ENCODE peak calls at places on chromosomes 2 and 18, in six cellular contexts. K is NCI-H1092 treated with DMSO at 0.1 percent for 48 hours; R is AG10803; X is 8988T; Z is naive thymus-derived CD4-positive, alpha-beta T cell; S is stimulated activated CD4-positive, alpha-beta T cell treated with anti-CD3 and anti-CD28 coated beads, TNF-alpha, amount 100 ng/mL, for 4 hours. L is an unnamed sample.

GRCh38 chr2:144702051-144702450 is 182.1 kb upstream of the ZEB2 start:
- DNase-seq in K (no peak), R (no peak), X (no peak), Z (no peak), S (no peak), L (no peak)

GRCh38 chr18:3458952-3459853 is 9.2 kb downstream of the TGIF1 start:
- DNase-seq in K (no peak), R (peak), X (no peak), Z (no peak), S (no peak), L (no peak)

GRCh38 chr2:100878000-100878786 is 58.3 kb downstream of the NPAS2 start:
- DNase-seq in K (no peak), R (peak), X (no peak), Z (no peak), S (no peak), L (no peak)

GRCh38 chr2:224171226-224171625 is 132.1 kb upstream of the SERPINE2 start:
- DNase-seq in K (peak), R (no peak), X (no peak), Z (no peak), S (no peak), L (no peak)

GRCh38 chr2:201795608-201796477 is 10.5 kb upstream of the CDK15 start:
- DNase-seq in K (peak), R (peak), X (peak), Z (no peak), S (no peak), L (no peak)

GRCh38 chr2:75464348-75464946 is 96.3 kb downstream of the EVA1A start:
- DNase-seq in K (peak), R (peak), X (no peak), Z (no peak), S (no peak), L (no peak)

GRCh38 chr2:74597456-74597855 is 42.9 kb downstream of the DOK1 start:
- DNase-seq in K (peak), R (peak), X (no peak), Z (no peak), S (no peak), L (no peak)

GRCh38 chr18:6741290-6741689 is 11.8 kb downstream of the ARHGAP28 start:
- DNase-seq in K (no peak), R (peak), X (no peak), Z (no peak), S (no peak), L (no peak)

GRCh38 chr2:127255721-127256120 is 35.6 kb upstream of the CYP27C1 start:
- DNase-seq in K (no peak), R (no peak), X (no peak), Z (no peak), S (no peak), L (no peak)

GRCh38 chr2:71454221-71455010 is 1.1 kb downstream of the DYSF start:
- DNase-seq in K (no peak), R (no peak), X (no peak), Z (no peak), S (no peak), L (no peak)

GRCh38 chr18:63427566-63427965 is 5.3 kb upstream of the VPS4B start:
- DNase-seq in K (no peak), R (no peak), X (no peak), Z (no peak), S (no peak), L (no peak)

GRCh38 chr18:63962137-63962536 is 7.7 kb upstream of the SERPINB8 start:
- DNase-seq in K (no peak), R (no peak), X (no peak), Z (no peak), S (no peak), L (no peak)

GRCh38 chr2:222424729-222425671 is 657 bp downstream of the SGPP2 start:
- DNase-seq in K (peak), R (no peak), X (no peak), Z (no peak), S (peak), L (peak)

GRCh38 chr2:112811841-112812306 is 24.7 kb downstream of the IL1B start:
- DNase-seq in K (no peak), R (peak), X (no peak), Z (no peak), S (no peak), L (no peak)

GRCh38 chr18:27188309-27188708 is 3.2 kb upstream of the CHST9 start:
- DNase-seq in K (no peak), R (no peak), X (no peak), Z (no peak), S (no peak), L (no peak)

GRCh38 chr2:60608679-60609078 is 55.2 kb upstream of the BCL11A start:
- DNase-seq in K (no peak), R (peak), X (no peak), Z (no peak), S (no peak), L (no peak)

GRCh38 chr18:12028040-12028628 is 46.8 kb downstream of the IMPA2 start:
- DNase-seq in K (no peak), R (no peak), X (no peak), Z (no peak), S (no peak), L (no peak)

GRCh38 chr2:26752636-26753035 is 11.4 kb upstream of the SLC35F6 start:
- DNase-seq in K (no peak), R (peak), X (no peak), Z (no peak), S (no peak), L (no peak)

L was measured in activated B cell treated with CpG ODN at 0.5 μM for 24 hours.